ENCODE peak calls at places on chromosomes 16 and 17, in four cellular contexts. One of them, this sample, is unnamed.

GRCh38 chr16:9297437-9298113 is 206.1 kb downstream of the HAPSTR1 start:
- DNase-seq in non-pigmented ciliary epithelial cell: no peak
- DNase-seq in heart right ventricle: peak; percentile 29
- DNase-seq in H54: peak; percentile 15
- DNase-seq in this sample: no peak

GRCh38 chr17:43401293-43401692 is 2.5 kb downstream of the ARL4D start:
- DNase-seq in non-pigmented ciliary epithelial cell: no peak
- DNase-seq in heart right ventricle: no peak
- DNase-seq in H54: peak; percentile 87
- DNase-seq in this sample: peak; percentile 70

GRCh38 chr17:76567634-76568432 is 17.8 kb downstream of the ST6GALNAC2 start:
- DNase-seq in H54: no peak
- DNase-seq in non-pigmented ciliary epithelial cell: no peak
- DNase-seq in heart right ventricle: no peak
- DNase-seq in this sample: no peak

GRCh38 chr17:77208217-77208808 is 67.5 kb downstream of the SEC14L1 start:
- DNase-seq in H54: no peak
- DNase-seq in non-pigmented ciliary epithelial cell: no peak
- DNase-seq in heart right ventricle: no peak
- DNase-seq in this sample: no peak

GRCh38 chr17:1313270-1314005 is 34.0 kb downstream of the TRARG1 start:
- DNase-seq in heart right ventricle: no peak
- DNase-seq in non-pigmented ciliary epithelial cell: no peak
- DNase-seq in H54: no peak
- DNase-seq in this sample: no peak

GRCh38 chr17:50272711-50273653 is 1.3 kb upstream of the TMEM92 start:
- DNase-seq in H54: peak; percentile 64
- DNase-seq in non-pigmented ciliary epithelial cell: no peak
- DNase-seq in heart right ventricle: peak; percentile 66
- DNase-seq in this sample: no peak

GRCh38 chr17:13437966-13438779 is 163.6 kb downstream of the HS3ST3A1 start:
- DNase-seq in H54: no peak
- DNase-seq in heart right ventricle: no peak
- DNase-seq in non-pigmented ciliary epithelial cell: peak; percentile 24
- DNase-seq in this sample: no peak

GRCh38 chr17:28384281-28385036 is 13.0 kb downstream of the SARM1 start:
- DNase-seq in heart right ventricle: peak; percentile 42
- DNase-seq in H54: no peak
- DNase-seq in non-pigmented ciliary epithelial cell: no peak
- DNase-seq in this sample: peak; percentile 83

GRCh38 chr17:42683407-42684031 is 1.2 kb downstream of the CNTNAP1 start:
- DNase-seq in heart right ventricle: peak; percentile 62
- DNase-seq in non-pigmented ciliary epithelial cell: no peak
- DNase-seq in H54: no peak
- DNase-seq in this sample: no peak

GRCh38 chr16:17173134-17173729 is 297.5 kb downstream of the XYLT1 start:
- DNase-seq in H54: no peak
- DNase-seq in heart right ventricle: no peak
- DNase-seq in non-pigmented ciliary epithelial cell: no peak
- DNase-seq in this sample: no peak

GRCh38 chr17:77281024-77281903 is 140.5 kb downstream of the SEC14L1 start:
- DNase-seq in H54: peak; percentile 76
- DNase-seq in non-pigmented ciliary epithelial cell: no peak
- DNase-seq in heart right ventricle: peak; percentile 39
- DNase-seq in this sample: no peak

GRCh38 chr16:69190598-69190997 is 3.6 kb downstream of the SNTB2 start:
- DNase-seq in heart right ventricle: no peak
- DNase-seq in H54: no peak
- DNase-seq in non-pigmented ciliary epithelial cell: no peak
- DNase-seq in this sample: no peak

GRCh38 chr16:83113317-83113716 is 486.5 kb downstream of the CDH13 start:
- DNase-seq in H54: no peak
- DNase-seq in non-pigmented ciliary epithelial cell: no peak
- DNase-seq in heart right ventricle: no peak
- DNase-seq in this sample: no peak

GRCh38 chr16:22614271-22614947 is 103.7 kb downstream of the NPIPB5 start:
- DNase-seq in H54: no peak
- DNase-seq in non-pigmented ciliary epithelial cell: no peak
- DNase-seq in heart right ventricle: no peak
- DNase-seq in this sample: no peak

GRCh38 chr17:72502940-72503341 is 382.1 kb downstream of the SOX9 start:
- DNase-seq in H54: no peak
- DNase-seq in non-pigmented ciliary epithelial cell: no peak
- DNase-seq in heart right ventricle: no peak
- DNase-seq in this sample: no peak

GRCh38 chr17:73431401-73432205 is 119.8 kb upstream of the CDC42EP4 start:
- DNase-seq in H54: no peak
- DNase-seq in non-pigmented ciliary epithelial cell: no peak
- DNase-seq in heart right ventricle: no peak
- DNase-seq in this sample: no peak

GRCh38 chr17:17067277-17067676 is 25.0 kb downstream of the MPRIP start:
- DNase-seq in heart right ventricle: no peak
- DNase-seq in non-pigmented ciliary epithelial cell: no peak
- DNase-seq in H54: no peak
- DNase-seq in this sample: no peak

GRCh38 chr17:50421308-50422031 is 4.5 kb upstream of the ACSF2 start:
- DNase-seq in heart right ventricle: no peak
- DNase-seq in non-pigmented ciliary epithelial cell: no peak
- DNase-seq in H54: no peak
- DNase-seq in this sample: no peak

GRCh38 chr16:83661656-83662055 is 146.1 kb upstream of the HSBP1 start:
- DNase-seq in heart right ventricle: no peak
- DNase-seq in non-pigmented ciliary epithelial cell: no peak
- DNase-seq in H54: no peak
- DNase-seq in this sample: no peak

GRCh38 chr16:51327001-51327400 is 175.9 kb upstream of the SALL1 start:
- DNase-seq in heart right ventricle: no peak
- DNase-seq in non-pigmented ciliary epithelial cell: no peak
- DNase-seq in H54: no peak
- DNase-seq in this sample: no peak

GRCh38 chr16:31713945-31714898 is 159.4 kb upstream of the ZNF267 start:
- DNase-seq in heart right ventricle: no peak
- DNase-seq in H54: no peak
- DNase-seq in non-pigmented ciliary epithelial cell: no peak
- DNase-seq in this sample: no peak

GRCh38 chr17:67514998-67515397 is 137.9 kb downstream of the PITPNC1 start:
- DNase-seq in H54: no peak
- DNase-seq in heart right ventricle: no peak
- DNase-seq in non-pigmented ciliary epithelial cell: no peak
- DNase-seq in this sample: no peak

GRCh38 chr16:9090101-9090959 is 1.1 kb upstream of the HAPSTR1 start:
- DNase-seq in heart right ventricle: peak; percentile 54
- DNase-seq in non-pigmented ciliary epithelial cell: no peak
- DNase-seq in H54: no peak
- DNase-seq in this sample: peak; percentile 55

GRCh38 chr16:82031116-82032084 is 3.7 kb upstream of the HSD17B2 start:
- DNase-seq in non-pigmented ciliary epithelial cell: no peak
- DNase-seq in heart right ventricle: no peak
- DNase-seq in H54: peak; percentile 44
- DNase-seq in this sample: no peak

GRCh38 chr16:24996301-24996700 is 18.9 kb downstream of the ARHGAP17 start:
- DNase-seq in heart right ventricle: no peak
- DNase-seq in non-pigmented ciliary epithelial cell: no peak
- DNase-seq in H54: no peak
- DNase-seq in this sample: no peak

GRCh38 chr16:81738831-81739496 is 40.1 kb upstream of the PLCG2 start:
- DNase-seq in heart right ventricle: peak; percentile 54
- DNase-seq in H54: no peak
- DNase-seq in non-pigmented ciliary epithelial cell: no peak
- DNase-seq in this sample: no peak

GRCh38 chr16:11217651-11218323 is 38.2 kb downstream of the SOCS1 start:
- DNase-seq in heart right ventricle: no peak
- DNase-seq in H54: no peak
- DNase-seq in non-pigmented ciliary epithelial cell: no peak
- DNase-seq in this sample: no peak

GRCh38 chr16:56468800-56469199 is 17.4 kb downstream of the OGFOD1 start:
- DNase-seq in heart right ventricle: no peak
- DNase-seq in non-pigmented ciliary epithelial cell: no peak
- DNase-seq in H54: no peak
- DNase-seq in this sample: no peak

GRCh38 chr17:77493238-77493812 is 352.6 kb downstream of the SEC14L1 start:
- DNase-seq in non-pigmented ciliary epithelial cell: no peak
- DNase-seq in H54: no peak
- DNase-seq in heart right ventricle: no peak
- DNase-seq in this sample: no peak

GRCh38 chr16:30721167-30721566 is 22.2 kb downstream of the SRCAP start:
- DNase-seq in H54: no peak
- DNase-seq in non-pigmented ciliary epithelial cell: no peak
- DNase-seq in heart right ventricle: no peak
- DNase-seq in this sample: no peak